ENCODE peak calls at places on chromosomes 12 and 14, in ten cellular contexts. One of them, this sample, is unnamed.

GRCh38 chr14:44662250-44662891 is 155.3 kb upstream of the FSCB start:
- DNase-seq in substantia nigra: no peak
- DNase-seq in mammary epithelial cell: no peak
- DNase-seq in cardiac fibroblast: no peak
- DNase-seq in NCI-H1048: no peak
- DNase-seq in mesothelial cell of epicardium: no peak
- DNase-seq in T-cell: no peak
- DNase-seq in dorsolateral prefrontal cortex: no peak
- DNase-seq in thoracic aorta: no peak
- DNase-seq in NCI-H774: no peak
- DNase-seq in this sample: no peak

GRCh38 chr12:6535960-6536847 is 1.9 kb downstream of the GAPDH start:
- DNase-seq in thoracic aorta: no peak
- DNase-seq in T-cell: no peak
- DNase-seq in NCI-H1048: no peak
- DNase-seq in dorsolateral prefrontal cortex: no peak
- DNase-seq in substantia nigra: no peak
- DNase-seq in NCI-H774: no peak
- DNase-seq in cardiac fibroblast: no peak
- DNase-seq in mammary epithelial cell: no peak
- DNase-seq in mesothelial cell of epicardium: no peak
- DNase-seq in this sample: no peak

GRCh38 chr14:55306938-55307589 is 35.8 kb downstream of the FBXO34 start:
- DNase-seq in substantia nigra: no peak
- DNase-seq in NCI-H774: peak
- DNase-seq in mesothelial cell of epicardium: no peak
- DNase-seq in NCI-H1048: no peak
- DNase-seq in T-cell: no peak
- DNase-seq in mammary epithelial cell: no peak
- DNase-seq in thoracic aorta: no peak
- DNase-seq in cardiac fibroblast: no peak
- DNase-seq in dorsolateral prefrontal cortex: no peak
- DNase-seq in this sample: no peak

GRCh38 chr12:84186433-84186832 is 726.2 kb downstream of the SLC6A15 start:
- DNase-seq in cardiac fibroblast: no peak
- DNase-seq in NCI-H774: no peak
- DNase-seq in thoracic aorta: no peak
- DNase-seq in dorsolateral prefrontal cortex: no peak
- DNase-seq in substantia nigra: no peak
- DNase-seq in NCI-H1048: no peak
- DNase-seq in mammary epithelial cell: no peak
- DNase-seq in mesothelial cell of epicardium: no peak
- DNase-seq in T-cell: no peak
- DNase-seq in this sample: no peak

GRCh38 chr14:45198551-45198950 is 54.5 kb downstream of the MIS18BP1 start:
- DNase-seq in substantia nigra: no peak
- DNase-seq in mesothelial cell of epicardium: no peak
- DNase-seq in NCI-H774: no peak
- DNase-seq in mammary epithelial cell: peak
- DNase-seq in NCI-H1048: no peak
- DNase-seq in thoracic aorta: no peak
- DNase-seq in dorsolateral prefrontal cortex: no peak
- DNase-seq in T-cell: no peak
- DNase-seq in cardiac fibroblast: peak
- DNase-seq in this sample: no peak

GRCh38 chr12:58204086-58204485 is 262.7 kb downstream of the ATP23 start:
- DNase-seq in substantia nigra: no peak
- DNase-seq in NCI-H774: no peak
- DNase-seq in mammary epithelial cell: no peak
- DNase-seq in NCI-H1048: no peak
- DNase-seq in thoracic aorta: no peak
- DNase-seq in dorsolateral prefrontal cortex: no peak
- DNase-seq in T-cell: no peak
- DNase-seq in cardiac fibroblast: peak
- DNase-seq in mesothelial cell of epicardium: no peak
- DNase-seq in this sample: no peak

GRCh38 chr14:51950007-51950406 is 39.3 kb upstream of the RTRAF start:
- DNase-seq in substantia nigra: no peak
- DNase-seq in NCI-H774: no peak
- DNase-seq in cardiac fibroblast: no peak
- DNase-seq in mesothelial cell of epicardium: no peak
- DNase-seq in NCI-H1048: no peak
- DNase-seq in mammary epithelial cell: no peak
- DNase-seq in T-cell: no peak
- DNase-seq in thoracic aorta: no peak
- DNase-seq in dorsolateral prefrontal cortex: no peak
- DNase-seq in this sample: no peak

GRCh38 chr12:84843588-84844144 is 68.9 kb downstream of the SLC6A15 start:
- DNase-seq in thoracic aorta: no peak
- DNase-seq in cardiac fibroblast: no peak
- DNase-seq in NCI-H774: no peak
- DNase-seq in mammary epithelial cell: no peak
- DNase-seq in dorsolateral prefrontal cortex: no peak
- DNase-seq in substantia nigra: no peak
- DNase-seq in T-cell: no peak
- DNase-seq in mesothelial cell of epicardium: no peak
- DNase-seq in NCI-H1048: no peak
- DNase-seq in this sample: no peak

GRCh38 chr14:59248170-59248569 is 59.7 kb downstream of the DAAM1 start:
- DNase-seq in cardiac fibroblast: no peak
- DNase-seq in substantia nigra: no peak
- DNase-seq in NCI-H774: no peak
- DNase-seq in T-cell: no peak
- DNase-seq in thoracic aorta: no peak
- DNase-seq in mammary epithelial cell: no peak
- DNase-seq in mesothelial cell of epicardium: no peak
- DNase-seq in NCI-H1048: no peak
- DNase-seq in dorsolateral prefrontal cortex: no peak
- DNase-seq in this sample: no peak

GRCh38 chr14:20866963-20867362 is 24.2 kb upstream of the RNASE3 start:
- DNase-seq in thoracic aorta: no peak
- DNase-seq in T-cell: no peak
- DNase-seq in dorsolateral prefrontal cortex: no peak
- DNase-seq in NCI-H774: no peak
- DNase-seq in mammary epithelial cell: peak
- DNase-seq in substantia nigra: no peak
- DNase-seq in mesothelial cell of epicardium: no peak
- DNase-seq in NCI-H1048: no peak
- DNase-seq in cardiac fibroblast: peak
- DNase-seq in this sample: no peak

GRCh38 chr12:22684526-22685118 is 59.7 kb downstream of the ETNK1 start:
- DNase-seq in T-cell: no peak
- DNase-seq in NCI-H774: peak
- DNase-seq in cardiac fibroblast: peak
- DNase-seq in mammary epithelial cell: peak
- DNase-seq in mesothelial cell of epicardium: no peak
- DNase-seq in dorsolateral prefrontal cortex: no peak
- DNase-seq in thoracic aorta: no peak
- DNase-seq in NCI-H1048: no peak
- DNase-seq in substantia nigra: no peak
- DNase-seq in this sample: no peak

GRCh38 chr12:75978677-75979076 is 52.9 kb downstream of the PHLDA1 start:
- DNase-seq in T-cell: no peak
- DNase-seq in mammary epithelial cell: no peak
- DNase-seq in mesothelial cell of epicardium: no peak
- DNase-seq in cardiac fibroblast: no peak
- DNase-seq in substantia nigra: no peak
- DNase-seq in thoracic aorta: no peak
- DNase-seq in NCI-H774: no peak
- DNase-seq in dorsolateral prefrontal cortex: no peak
- DNase-seq in NCI-H1048: no peak
- DNase-seq in this sample: no peak

GRCh38 chr12:121227294-121227693 is 17.4 kb downstream of the P2RX4 start:
- DNase-seq in NCI-H1048: no peak
- DNase-seq in mesothelial cell of epicardium: no peak
- DNase-seq in mammary epithelial cell: peak
- DNase-seq in dorsolateral prefrontal cortex: no peak
- DNase-seq in thoracic aorta: no peak
- DNase-seq in cardiac fibroblast: no peak
- DNase-seq in T-cell: no peak
- DNase-seq in substantia nigra: no peak
- DNase-seq in NCI-H774: peak
- DNase-seq in this sample: no peak

GRCh38 chr12:19402743-19403400 is 36.4 kb upstream of the AEBP2 start:
- DNase-seq in cardiac fibroblast: peak
- DNase-seq in thoracic aorta: peak
- DNase-seq in NCI-H774: no peak
- DNase-seq in mesothelial cell of epicardium: no peak
- DNase-seq in T-cell: no peak
- DNase-seq in NCI-H1048: no peak
- DNase-seq in dorsolateral prefrontal cortex: peak
- DNase-seq in mammary epithelial cell: peak
- DNase-seq in substantia nigra: no peak
- DNase-seq in this sample: no peak

GRCh38 chr14:61285364-61285763 is 4.2 kb upstream of the TMEM30B start:
- DNase-seq in mammary epithelial cell: no peak
- DNase-seq in thoracic aorta: no peak
- DNase-seq in dorsolateral prefrontal cortex: no peak
- DNase-seq in T-cell: no peak
- DNase-seq in mesothelial cell of epicardium: no peak
- DNase-seq in NCI-H774: no peak
- DNase-seq in cardiac fibroblast: no peak
- DNase-seq in substantia nigra: no peak
- DNase-seq in NCI-H1048: no peak
- DNase-seq in this sample: no peak

GRCh38 chr14:100593751-100594624 is 6.8 kb upstream of the BEGAIN start:
- DNase-seq in substantia nigra: no peak
- DNase-seq in thoracic aorta: no peak
- DNase-seq in NCI-H774: no peak
- DNase-seq in mammary epithelial cell: no peak
- DNase-seq in dorsolateral prefrontal cortex: peak
- DNase-seq in cardiac fibroblast: no peak
- DNase-seq in T-cell: no peak
- DNase-seq in mesothelial cell of epicardium: no peak
- DNase-seq in NCI-H1048: no peak
- DNase-seq in this sample: no peak

GRCh38 chr12:56013482-56013881 is 7.4 kb upstream of the IKZF4 start:
- DNase-seq in mesothelial cell of epicardium: no peak
- DNase-seq in NCI-H1048: no peak
- DNase-seq in T-cell: no peak
- DNase-seq in substantia nigra: no peak
- DNase-seq in mammary epithelial cell: no peak
- DNase-seq in thoracic aorta: no peak
- DNase-seq in cardiac fibroblast: no peak
- DNase-seq in NCI-H774: no peak
- DNase-seq in dorsolateral prefrontal cortex: no peak
- DNase-seq in this sample: no peak

GRCh38 chr14:68297871-68298468 is 478.4 kb downstream of the RAD51B start:
- DNase-seq in T-cell: no peak
- DNase-seq in NCI-H1048: no peak
- DNase-seq in thoracic aorta: no peak
- DNase-seq in mammary epithelial cell: no peak
- DNase-seq in NCI-H774: no peak
- DNase-seq in substantia nigra: no peak
- DNase-seq in dorsolateral prefrontal cortex: no peak
- DNase-seq in cardiac fibroblast: peak
- DNase-seq in mesothelial cell of epicardium: no peak
- DNase-seq in this sample: no peak

GRCh38 chr14:70266157-70266556 is 77.4 kb upstream of the SLC8A3 start:
- DNase-seq in mammary epithelial cell: no peak
- DNase-seq in mesothelial cell of epicardium: no peak
- DNase-seq in cardiac fibroblast: no peak
- DNase-seq in NCI-H1048: no peak
- DNase-seq in substantia nigra: no peak
- DNase-seq in NCI-H774: no peak
- DNase-seq in T-cell: no peak
- DNase-seq in dorsolateral prefrontal cortex: no peak
- DNase-seq in thoracic aorta: no peak
- DNase-seq in this sample: no peak

GRCh38 chr12:91493308-91493707 is 310.7 kb upstream of the DCN start:
- DNase-seq in thoracic aorta: no peak
- DNase-seq in substantia nigra: no peak
- DNase-seq in cardiac fibroblast: no peak
- DNase-seq in dorsolateral prefrontal cortex: no peak
- DNase-seq in NCI-H774: no peak
- DNase-seq in T-cell: no peak
- DNase-seq in mesothelial cell of epicardium: no peak
- DNase-seq in NCI-H1048: no peak
- DNase-seq in mammary epithelial cell: peak
- DNase-seq in this sample: no peak

GRCh38 chr12:13000616-13000934 is 510 bp upstream of the HEBP1 start:
- DNase-seq in mammary epithelial cell: no peak
- DNase-seq in NCI-H774: peak
- DNase-seq in thoracic aorta: no peak
- DNase-seq in T-cell: no peak
- DNase-seq in NCI-H1048: no peak
- DNase-seq in cardiac fibroblast: no peak
- DNase-seq in mesothelial cell of epicardium: no peak
- DNase-seq in dorsolateral prefrontal cortex: no peak
- DNase-seq in substantia nigra: no peak
- DNase-seq in this sample: no peak

GRCh38 chr12:45503887-45504286 is 225.6 kb upstream of the ARID2 start:
- DNase-seq in cardiac fibroblast: no peak
- DNase-seq in dorsolateral prefrontal cortex: no peak
- DNase-seq in thoracic aorta: no peak
- DNase-seq in mammary epithelial cell: peak
- DNase-seq in mesothelial cell of epicardium: no peak
- DNase-seq in substantia nigra: no peak
- DNase-seq in T-cell: no peak
- DNase-seq in NCI-H1048: no peak
- DNase-seq in NCI-H774: no peak
- DNase-seq in this sample: no peak

GRCh38 chr12:74105434-74105833 is 432.2 kb upstream of the ATXN7L3B start:
- DNase-seq in NCI-H1048: no peak
- DNase-seq in T-cell: no peak
- DNase-seq in dorsolateral prefrontal cortex: no peak
- DNase-seq in thoracic aorta: no peak
- DNase-seq in NCI-H774: no peak
- DNase-seq in cardiac fibroblast: no peak
- DNase-seq in mesothelial cell of epicardium: no peak
- DNase-seq in substantia nigra: no peak
- DNase-seq in mammary epithelial cell: peak
- DNase-seq in this sample: no peak

GRCh38 chr14:100072783-100073346 is 7.6 kb downstream of the EVL start:
- DNase-seq in mammary epithelial cell: peak
- DNase-seq in NCI-H774: no peak
- DNase-seq in T-cell: peak
- DNase-seq in dorsolateral prefrontal cortex: no peak
- DNase-seq in substantia nigra: no peak
- DNase-seq in cardiac fibroblast: no peak
- DNase-seq in mesothelial cell of epicardium: no peak
- DNase-seq in NCI-H1048: no peak
- DNase-seq in thoracic aorta: no peak
- DNase-seq in this sample: no peak

GRCh38 chr12:130218682-130219081 is 56.4 kb downstream of the FZD10 start:
- DNase-seq in cardiac fibroblast: no peak
- DNase-seq in NCI-H1048: no peak
- DNase-seq in NCI-H774: no peak
- DNase-seq in T-cell: no peak
- DNase-seq in mesothelial cell of epicardium: no peak
- DNase-seq in substantia nigra: no peak
- DNase-seq in mammary epithelial cell: no peak
- DNase-seq in thoracic aorta: no peak
- DNase-seq in dorsolateral prefrontal cortex: no peak
- DNase-seq in this sample: no peak

GRCh38 chr14:23433457-23433856 is 2.0 kb downstream of the MYH7 start:
- DNase-seq in cardiac fibroblast: no peak
- DNase-seq in T-cell: no peak
- DNase-seq in NCI-H1048: no peak
- DNase-seq in substantia nigra: no peak
- DNase-seq in thoracic aorta: no peak
- DNase-seq in dorsolateral prefrontal cortex: no peak
- DNase-seq in NCI-H774: no peak
- DNase-seq in mesothelial cell of epicardium: no peak
- DNase-seq in mammary epithelial cell: no peak
- DNase-seq in this sample: no peak

GRCh38 chr14:100321473-100322137 is 1.5 kb upstream of the SLC25A47 start:
- DNase-seq in cardiac fibroblast: no peak
- DNase-seq in substantia nigra: no peak
- DNase-seq in mammary epithelial cell: no peak
- DNase-seq in mesothelial cell of epicardium: no peak
- DNase-seq in thoracic aorta: no peak
- DNase-seq in T-cell: no peak
- DNase-seq in dorsolateral prefrontal cortex: no peak
- DNase-seq in NCI-H774: no peak
- DNase-seq in NCI-H1048: no peak
- DNase-seq in this sample: no peak

GRCh38 chr12:51388066-51388799 is 3.0 kb downstream of the GALNT6 start:
- DNase-seq in NCI-H774: no peak
- DNase-seq in cardiac fibroblast: peak
- DNase-seq in NCI-H1048: no peak
- DNase-seq in T-cell: no peak
- DNase-seq in substantia nigra: peak
- DNase-seq in thoracic aorta: no peak
- DNase-seq in mesothelial cell of epicardium: no peak
- DNase-seq in mammary epithelial cell: peak
- DNase-seq in dorsolateral prefrontal cortex: peak
- DNase-seq in this sample: no peak

This sample was measured in omental fat pad.